ENCODE peak calls at places on chromosomes 5 and 9, in nine cellular contexts. R, K, T, B, X, Y, G, W and N are unnamed samples.

GRCh38 chr9:135857371-135857786 is 50.0 kb downstream of the CAMSAP1 start:
- DNase-seq in R (no peak), K (peak), T (peak), B (no peak), X (peak), Y (no peak), G (no peak), W (no peak), N (peak)

GRCh38 chr9:132673355-132673754 is 3.1 kb downstream of the GTF3C4 start:
- DNase-seq in R (no peak), K (peak), T (peak), B (no peak), X (peak), Y (no peak), G (no peak), W (peak), N (no peak)

GRCh38 chr5:5296061-5296460 is 126.4 kb upstream of the ICE1 start:
- DNase-seq in R (no peak), K (no peak), T (no peak), B (no peak), X (no peak), Y (no peak), G (no peak), W (no peak), N (no peak)

GRCh38 chr9:76989501-76989900 is 30.0 kb upstream of the FOXB2 start:
- DNase-seq in R (no peak), K (no peak), T (no peak), B (no peak), X (no peak), Y (no peak), G (no peak), W (no peak), N (no peak)

GRCh38 chr5:115939059-115939458 is 23.2 kb upstream of the LVRN start:
- DNase-seq in R (no peak), K (peak), T (no peak), B (no peak), X (no peak), Y (no peak), G (no peak), W (peak), N (no peak)

GRCh38 chr9:81759680-81760215 is 70.4 kb upstream of the TLE1 start:
- DNase-seq in R (no peak), K (peak), T (peak), B (peak), X (peak), Y (no peak), G (no peak), W (no peak), N (peak)

GRCh38 chr5:134511796-134512660 is 13.4 kb upstream of the JADE2 start:
- DNase-seq in R (peak), K (peak), T (peak), B (no peak), X (peak), Y (peak), G (peak), W (peak), N (no peak)

GRCh38 chr5:173333900-173334685 is 5.9 kb upstream of the STC2 start:
- DNase-seq in R (no peak), K (peak), T (peak), B (no peak), X (peak), Y (no peak), G (no peak), W (no peak), N (no peak)

GRCh38 chr5:173917788-173918786 is 29.9 kb downstream of the CPEB4 start:
- DNase-seq in R (peak), K (peak), T (peak), B (peak), X (peak), Y (peak), G (peak), W (peak), N (peak)

GRCh38 chr9:17052626-17053025 is 82.2 kb upstream of the CNTLN start:
- DNase-seq in R (no peak), K (no peak), T (no peak), B (no peak), X (no peak), Y (no peak), G (no peak), W (peak), N (no peak)

GRCh38 chr9:9299134-9299533 is 1313.7 kb downstream of the PTPRD start:
- DNase-seq in R (no peak), K (no peak), T (no peak), B (no peak), X (no peak), Y (no peak), G (no peak), W (peak), N (no peak)

GRCh38 chr5:16934669-16935068 is 1.4 kb downstream of the MYO10 start:
- DNase-seq in R (no peak), K (peak), T (peak), B (no peak), X (peak), Y (no peak), G (no peak), W (peak), N (no peak)

GRCh38 chr5:155605898-155606297 is 592.3 kb downstream of the KIF4B start:
- DNase-seq in R (peak), K (no peak), T (no peak), B (no peak), X (no peak), Y (no peak), G (no peak), W (no peak), N (no peak)

GRCh38 chr5:50969207-50970145 is 303.0 kb downstream of the PARP8 start:
- DNase-seq in R (peak), K (no peak), T (no peak), B (no peak), X (no peak), Y (no peak), G (no peak), W (peak), N (no peak)

GRCh38 chr5:160744253-160745112 is 107.5 kb downstream of the ATP10B start:
- DNase-seq in R (no peak), K (no peak), T (no peak), B (no peak), X (no peak), Y (no peak), G (no peak), W (peak), N (no peak)

GRCh38 chr9:91043041-91043740 is 241.6 kb downstream of the SYK start:
- DNase-seq in R (no peak), K (no peak), T (no peak), B (no peak), X (no peak), Y (no peak), G (no peak), W (no peak), N (no peak)

GRCh38 chr5:174045470-174046025 is at the start of gene NSG2:
- DNase-seq in R (peak), K (peak), T (peak), B (peak), X (peak), Y (peak), G (no peak), W (peak), N (peak)

GRCh38 chr9:118563677-118564076 is 805.6 kb downstream of the BRINP1 start:
- DNase-seq in R (no peak), K (peak), T (peak), B (no peak), X (no peak), Y (no peak), G (no peak), W (no peak), N (no peak)

GRCh38 chr9:111959960-111960359 is 63.3 kb downstream of the UGCG start:
- DNase-seq in R (no peak), K (peak), T (no peak), B (no peak), X (peak), Y (no peak), G (no peak), W (no peak), N (no peak)

GRCh38 chr9:3526903-3527652 is 1.3 kb upstream of the RFX3 start:
- DNase-seq in R (peak), K (no peak), T (no peak), B (peak), X (peak), Y (no peak), G (peak), W (peak), N (no peak)

GRCh38 chr5:134798468-134798867 is 39.9 kb downstream of the DDX46 start:
- DNase-seq in R (no peak), K (no peak), T (no peak), B (no peak), X (no peak), Y (no peak), G (no peak), W (no peak), N (no peak)

GRCh38 chr5:148186248-148187003 is 16.4 kb upstream of the SPINK6 start:
- DNase-seq in R (peak), K (peak), T (peak), B (no peak), X (peak), Y (no peak), G (no peak), W (no peak), N (no peak)

GRCh38 chr9:136667217-136667939 is 4.7 kb downstream of the EGFL7 start:
- DNase-seq in R (no peak), K (no peak), T (no peak), B (no peak), X (no peak), Y (no peak), G (no peak), W (no peak), N (no peak)

GRCh38 chr5:56075361-56075760 is 80.6 kb upstream of the IL6ST start:
- DNase-seq in R (peak), K (peak), T (no peak), B (no peak), X (peak), Y (peak), G (peak), W (no peak), N (no peak)

GRCh38 chr9:36793277-36793676 is 220.6 kb downstream of the MELK start:
- DNase-seq in R (no peak), K (no peak), T (no peak), B (peak), X (no peak), Y (no peak), G (no peak), W (no peak), N (no peak)

GRCh38 chr9:72022846-72023245 is 37.6 kb downstream of the C9orf57 start:
- DNase-seq in R (no peak), K (peak), T (peak), B (no peak), X (peak), Y (no peak), G (no peak), W (no peak), N (peak)

GRCh38 chr5:15385037-15385436 is 114.9 kb upstream of the FBXL7 start:
- DNase-seq in R (no peak), K (no peak), T (no peak), B (no peak), X (no peak), Y (no peak), G (no peak), W (no peak), N (no peak)

GRCh38 chr5:169803077-169803981 is 166.3 kb downstream of the DOCK2 start:
- DNase-seq in R (peak), K (peak), T (no peak), B (no peak), X (peak), Y (peak), G (no peak), W (no peak), N (peak)

GRCh38 chr9:84154320-84154719 is 173.7 kb downstream of the RMI1 start:
- DNase-seq in R (no peak), K (peak), T (no peak), B (no peak), X (peak), Y (no peak), G (no peak), W (no peak), N (no peak)

GRCh38 chr9:111926421-111926875 is 29.8 kb downstream of the UGCG start:
- DNase-seq in R (peak), K (peak), T (no peak), B (no peak), X (peak), Y (peak), G (peak), W (no peak), N (no peak)

GRCh38 chr5:172285226-172286143 is 1.9 kb upstream of the UBTD2 start:
- DNase-seq in R (no peak), K (no peak), T (no peak), B (no peak), X (no peak), Y (no peak), G (no peak), W (no peak), N (no peak)

GRCh38 chr9:70257991-70258691 is 637 bp upstream of the SMC5 start:
- DNase-seq in R (peak), K (peak), T (peak), B (peak), X (peak), Y (no peak), G (no peak), W (peak), N (peak)

GRCh38 chr9:34256987-34257585 is 72.0 kb downstream of the KIF24 start:
- DNase-seq in R (no peak), K (no peak), T (no peak), B (no peak), X (no peak), Y (peak), G (no peak), W (no peak), N (no peak)

GRCh38 chr9:85884236-85884635 is 56.7 kb upstream of the NAA35 start:
- DNase-seq in R (no peak), K (no peak), T (peak), B (no peak), X (no peak), Y (no peak), G (no peak), W (no peak), N (no peak)

GRCh38 chr5:165321912-165322311 is 1816.5 kb downstream of the MAT2B start:
- DNase-seq in R (no peak), K (peak), T (peak), B (no peak), X (peak), Y (no peak), G (no peak), W (no peak), N (peak)

GRCh38 chr9:121545875-121546423 is 46.3 kb upstream of the GGTA1 start:
- DNase-seq in R (peak), K (peak), T (peak), B (peak), X (peak), Y (peak), G (peak), W (peak), N (peak)
- H3K4me3 ChIP-seq in R (no peak), K (no peak), T (no peak), B (peak), X (no peak), Y (no peak), G (peak), W (no peak), N (peak)

GRCh38 chr9:130041648-130042405 is 1.2 kb downstream of the FNBP1 start:
- DNase-seq in R (no peak), K (peak), T (peak), B (no peak), X (peak), Y (peak), G (peak), W (peak), N (no peak)

GRCh38 chr9:130043654-130044623 is 950 bp upstream of the FNBP1 start:
- DNase-seq in R (peak), K (peak), T (no peak), B (no peak), X (peak), Y (peak), G (peak), W (peak), N (no peak)

GRCh38 chr9:130042406-130042930 is 521 bp downstream of the FNBP1 start:
- DNase-seq in R (peak), K (peak), T (no peak), B (no peak), X (no peak), Y (peak), G (peak), W (peak), N (no peak)

GRCh38 chr9:130040901-130041647 is 1.9 kb downstream of the FNBP1 start:
- DNase-seq in R (no peak), K (no peak), T (no peak), B (no peak), X (no peak), Y (no peak), G (no peak), W (no peak), N (no peak)

GRCh38 chr9:130042931-130043653 is at the start of gene FNBP1:
- DNase-seq in R (peak), K (peak), T (peak), B (no peak), X (peak), Y (peak), G (peak), W (peak), N (peak)
- TF ChIP-seq CTCF in R (no peak), K (no peak), T (no peak), B (no peak), X (no peak), Y (no peak), G (no peak), W (no peak), N (no peak)

DNA sequence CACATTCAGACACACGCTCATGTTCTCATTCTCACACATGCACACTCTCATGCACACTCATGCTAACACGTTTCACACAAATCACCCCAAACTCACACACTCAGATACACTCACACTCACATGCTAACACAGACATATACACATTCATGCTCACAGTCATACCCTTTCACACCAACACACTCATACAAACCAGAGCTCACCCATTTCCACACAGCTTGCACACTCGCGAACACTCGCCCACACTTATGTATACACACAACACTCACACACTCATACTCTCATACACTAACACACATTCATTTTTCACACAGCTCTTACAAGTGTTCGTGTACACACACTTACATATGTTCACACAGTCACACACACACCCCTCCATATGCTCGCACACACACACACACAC is 64.1 kb upstream of the IL17B start:
- DNase-seq in R (no peak), K (no peak), T (no peak), B (no peak), X (no peak), Y (no peak), G (no peak), W (no peak), N (no peak)
- H3K27ac ChIP-seq in R (peak), K (peak), T (peak), B (no peak), X (peak), Y (peak), G (no peak), W (no peak), N (peak)

GRCh38 chr5:137760294-137761019 is 6.3 kb upstream of the HNRNPA0 start:
- DNase-seq in R (no peak), K (no peak), T (no peak), B (no peak), X (no peak), Y (no peak), G (no peak), W (no peak), N (no peak)

GRCh38 chr5:137761020-137761516 is 6.9 kb upstream of the HNRNPA0 start:
- DNase-seq in R (no peak), K (no peak), T (peak), B (no peak), X (no peak), Y (no peak), G (no peak), W (no peak), N (no peak)

GRCh38 chr5:137758719-137759312 is 4.7 kb upstream of the HNRNPA0 start:
- DNase-seq in R (no peak), K (no peak), T (peak), B (no peak), X (no peak), Y (no peak), G (no peak), W (no peak), N (no peak)

GRCh38 chr5:137758121-137758520 is 4.0 kb upstream of the HNRNPA0 start:
- DNase-seq in R (no peak), K (no peak), T (no peak), B (no peak), X (no peak), Y (no peak), G (no peak), W (no peak), N (no peak)

DNA sequence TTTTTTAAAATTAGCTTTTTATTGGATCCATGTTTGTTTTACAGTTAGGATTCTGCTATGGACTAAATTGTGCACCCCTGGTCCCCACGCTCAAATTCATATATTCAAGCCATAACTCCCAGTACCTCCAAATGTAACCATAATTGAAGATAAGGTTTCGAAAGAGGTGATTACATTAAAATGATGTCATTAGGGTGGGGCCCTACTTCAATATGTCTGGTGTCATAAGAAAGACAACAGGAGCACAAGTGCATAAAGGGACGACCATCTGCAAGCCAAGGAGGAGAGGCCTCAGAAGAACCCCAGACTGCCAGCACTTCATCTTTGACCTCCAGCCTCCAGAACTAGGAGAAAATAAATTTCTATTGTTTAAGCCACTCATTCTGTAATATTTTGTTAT is 7.4 kb upstream of the HNRNPA0 start:
- DNase-seq in R (no peak), K (no peak), T (peak), B (no peak), X (no peak), Y (no peak), G (no peak), W (no peak), N (no peak)
- H3K4me3 ChIP-seq in R (no peak), K (no peak), T (no peak), B (no peak), X (no peak), Y (no peak), G (no peak), W (no peak), N (no peak)

GRCh38 chr5:22649076-22649475 is 204.1 kb downstream of the CDH12 start:
- DNase-seq in R (peak), K (no peak), T (peak), B (no peak), X (no peak), Y (no peak), G (no peak), W (no peak), N (no peak)

GRCh38 chr5:22651355-22651754 is 201.8 kb downstream of the CDH12 start:
- DNase-seq in R (no peak), K (no peak), T (peak), B (no peak), X (no peak), Y (no peak), G (no peak), W (no peak), N (no peak)
- TF ChIP-seq CTCF in R (no peak), K (no peak), T (no peak), B (no peak), X (no peak), Y (no peak), G (no peak), W (no peak), N (no peak)

GRCh38 chr5:194603-195209 is 3.4 kb downstream of the LRRC14B start:
- DNase-seq in R (no peak), K (no peak), T (no peak), B (no peak), X (no peak), Y (no peak), G (peak), W (no peak), N (no peak)

GRCh38 chr5:192691-192969 is 1.3 kb downstream of the LRRC14B start:
- DNase-seq in R (no peak), K (no peak), T (no peak), B (no peak), X (no peak), Y (no peak), G (no peak), W (no peak), N (no peak)

GRCh38 chr5:191949-192690 is 825 bp downstream of the LRRC14B start:
- DNase-seq in R (no peak), K (no peak), T (no peak), B (no peak), X (no peak), Y (no peak), G (peak), W (no peak), N (no peak)

GRCh38 chr5:194102-194501 is 2.8 kb downstream of the LRRC14B start:
- DNase-seq in R (no peak), K (no peak), T (no peak), B (no peak), X (no peak), Y (peak), G (peak), W (no peak), N (no peak)

GRCh38 chr5:192970-193831 is 1.9 kb downstream of the LRRC14B start:
- DNase-seq in R (no peak), K (no peak), T (no peak), B (no peak), X (no peak), Y (no peak), G (peak), W (no peak), N (no peak)
- H3K27ac ChIP-seq in R (no peak), K (no peak), T (no peak), B (no peak), X (no peak), Y (peak), G (no peak), W (no peak), N (no peak)

DNA sequence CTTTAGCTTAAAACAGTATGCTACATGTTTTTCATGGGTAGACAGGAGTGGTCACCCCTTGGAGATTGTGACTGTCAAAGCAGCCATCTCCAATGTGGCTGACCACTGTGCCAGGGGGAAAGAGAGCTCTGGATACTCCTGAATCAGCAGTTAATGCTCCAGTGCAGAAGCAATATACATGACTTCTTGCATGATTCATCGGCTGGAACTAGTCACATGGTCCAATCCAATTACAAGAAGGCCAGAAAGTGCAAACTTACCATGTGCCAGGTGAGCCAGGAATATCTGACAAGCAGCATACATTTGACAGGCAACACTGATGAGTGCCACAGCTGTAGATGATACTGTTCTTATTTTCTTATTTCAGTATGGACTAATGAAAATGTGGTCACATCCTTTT is 439.9 kb upstream of the MPDZ start:
- DNase-seq in R (no peak), K (peak), T (peak), B (no peak), X (peak), Y (no peak), G (no peak), W (no peak), N (no peak)
- H3K4me3 ChIP-seq in R (no peak), K (no peak), T (no peak), B (no peak), X (no peak), Y (no peak), G (no peak), W (no peak), N (no peak)